ENCODE peak calls at places on chromosomes 3 and 15, in seven cellular contexts. M, U, W, B, D, Y and J are unnamed samples.

GRCh38 chr15:65904301-65904700 is 35.0 kb downstream of the RAB11A start:
- DNase-seq in D (no peak), B (peak), M (no peak), Y (peak), U (peak), W (peak), J (no peak)

GRCh38 chr3:155462672-155463071 is 169.2 kb upstream of the STRIT1 start:
- DNase-seq in M (no peak), D (no peak), W (no peak), U (no peak), B (no peak), Y (no peak), J (no peak)

GRCh38 chr3:71219744-71220638 is 363.5 kb downstream of the FOXP1 start:
- DNase-seq in B (no peak), M (no peak), U (no peak), D (no peak), W (no peak), Y (no peak), J (no peak)

GRCh38 chr3:149969110-149969944 is 1.4 kb downstream of the PFN2 start:
- DNase-seq in W (peak), D (peak), B (peak), M (peak), U (peak), Y (no peak), J (peak)

GRCh38 chr3:107402214-107402613 is 25.0 kb downstream of the CCDC54 start:
- DNase-seq in M (no peak), Y (no peak), B (no peak), U (no peak), W (no peak), D (no peak), J (no peak)

GRCh38 chr3:14434105-14434504 is 31.7 kb downstream of the SLC6A6 start:
- DNase-seq in W (peak), B (peak), U (no peak), D (no peak), Y (no peak), M (no peak), J (no peak)

GRCh38 chr15:57019496-57020160 is 101.2 kb downstream of the TCF12 start:
- DNase-seq in D (no peak), M (no peak), W (no peak), B (no peak), U (no peak), Y (no peak), J (peak)

GRCh38 chr15:27091270-27091940 is 120.4 kb downstream of the GABRG3 start:
- DNase-seq in W (no peak), B (peak), M (no peak), D (no peak), U (no peak), Y (no peak), J (peak)

GRCh38 chr3:27715863-27716262 is 6.3 kb downstream of the EOMES start:
- DNase-seq in U (no peak), W (no peak), B (no peak), M (no peak), D (no peak), Y (no peak), J (no peak)
- H2BK5ac ChIP-seq in U (no peak), W (no peak), B (no peak), M (peak), D (no peak), Y (no peak), J (no peak)

GRCh38 chr3:31452495-31453106 is 80.1 kb upstream of the STT3B start:
- DNase-seq in M (no peak), D (no peak), B (no peak), U (no peak), Y (no peak), W (no peak), J (no peak)
- H2BK5ac ChIP-seq in M (no peak), D (no peak), B (no peak), U (no peak), Y (no peak), W (no peak), J (no peak)

DNA sequence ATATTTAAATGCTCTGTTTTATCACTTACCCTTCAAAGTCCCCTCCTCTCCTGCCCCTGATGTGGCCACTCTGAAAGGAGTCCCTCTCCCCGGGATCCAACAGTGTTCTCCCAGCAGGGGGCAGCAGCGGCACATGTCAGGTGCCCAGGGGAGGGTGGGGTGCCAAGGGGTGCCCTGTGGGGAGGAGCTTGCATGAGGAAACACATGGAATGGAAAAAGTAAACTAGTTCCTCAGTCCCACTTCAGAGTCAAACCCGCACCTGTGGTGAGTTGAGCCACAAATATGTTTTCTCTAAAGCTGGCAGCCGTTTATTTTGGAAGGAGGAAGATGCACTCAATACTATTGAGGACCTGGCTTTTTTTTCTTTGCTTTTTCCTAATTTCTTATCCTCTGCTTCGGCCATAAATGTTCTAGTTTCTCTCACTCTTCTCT is 30.1 kb upstream of the NRROS start:
- DNase-seq in B (peak), Y (peak), U (peak), M (peak), W (peak), D (peak), J (peak)
- H2BK5ac ChIP-seq in B (no peak), Y (no peak), U (no peak), M (no peak), W (no peak), D (no peak), J (no peak)

GRCh38 chr3:162978136-162978535 is 1481.5 kb downstream of the OTOL1 start:
- DNase-seq in B (no peak), Y (no peak), D (no peak), W (no peak), M (no peak), U (no peak), J (no peak)
- H2BK5ac ChIP-seq in B (no peak), Y (no peak), D (no peak), W (no peak), M (no peak), U (no peak), J (no peak)

GRCh38 chr3:45798034-45798433 is 1.7 kb upstream of the SLC6A20 start:
- DNase-seq in U (no peak), W (no peak), M (no peak), B (no peak), D (no peak), Y (no peak), J (no peak)

GRCh38 chr3:45800611-45801010 is 4.3 kb upstream of the SLC6A20 start:
- DNase-seq in M (no peak), D (no peak), Y (peak), W (no peak), B (no peak), U (no peak), J (no peak)

GRCh38 chr3:45795882-45796765 is at the start of gene SLC6A20:
- DNase-seq in M (peak), Y (peak), W (no peak), B (no peak), U (peak), D (peak), J (peak)

GRCh38 chr3:45796902-45797637 is 734 bp upstream of the SLC6A20 start:
- DNase-seq in W (no peak), D (no peak), Y (no peak), M (no peak), U (no peak), B (no peak), J (no peak)

GRCh38 chr3:45799586-45799985 is 3.2 kb upstream of the SLC6A20 start:
- DNase-seq in B (no peak), M (no peak), U (no peak), Y (peak), D (no peak), W (no peak), J (no peak)
- H2BK5ac ChIP-seq in B (no peak), M (no peak), U (no peak), Y (no peak), D (no peak), W (no peak), J (no peak)

DNA sequence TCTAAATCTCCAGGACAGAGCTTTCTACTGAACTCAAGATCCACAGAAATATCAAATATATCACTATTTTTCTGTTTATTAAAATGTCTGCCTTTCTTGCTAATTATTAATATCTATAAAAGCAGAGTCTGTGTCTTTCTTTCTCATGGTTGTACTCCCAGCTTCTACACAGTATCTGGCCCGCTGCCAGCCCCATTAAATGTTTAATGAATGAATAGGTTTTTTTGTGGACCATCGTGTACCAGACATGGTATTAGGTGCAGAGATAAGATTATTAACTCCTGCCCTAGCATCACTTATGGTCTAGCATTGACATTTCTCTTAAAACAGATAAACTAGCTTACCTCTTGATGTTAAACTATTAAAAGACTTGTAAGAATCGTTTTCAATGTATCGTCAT is 111.4 kb upstream of the RBMS3 start:
- DNase-seq in W (no peak), U (no peak), D (no peak), B (no peak), Y (no peak), M (no peak), J (no peak)
- H2BK5ac ChIP-seq in W (no peak), U (no peak), D (no peak), B (no peak), Y (no peak), M (no peak), J (no peak)

GRCh38 chr3:24495334-24495994 is 814 bp upstream of the THRB start:
- DNase-seq in D (peak), B (peak), Y (no peak), U (peak), M (peak), W (no peak), J (peak)
- H2BK5ac ChIP-seq in D (no peak), B (peak), Y (peak), U (no peak), M (no peak), W (no peak), J (peak)